ENCODE peak calls at places on chromosomes 6 and 20, in eight cellular contexts. P is keratinocyte; H is activated T-helper 1 cell treated with anti-CD3 and anti-CD28 coated beads, Interleukin-2, amount 50 U/mL, for 16 hours; W is T-cell; K is T-helper 22 cell; E is dorsolateral prefrontal cortex; R is brain microvascular endothelial cell; F is lower lobe of right lung. V is an unnamed sample.

GRCh38 chr6:47633141-47633540 is 65.2 kb upstream of the ADGRF4 start:
- DNase-seq in P (no peak), H (no peak), W (no peak), K (no peak), E (no peak), R (no peak), F (no peak), V (no peak)

GRCh38 chr6:34355889-34356288 is 36.6 kb downstream of the NUDT3 start:
- DNase-seq in P (no peak), H (no peak), W (no peak), K (no peak), E (no peak), R (no peak), F (no peak), V (no peak)

GRCh38 chr6:157182503-157183254 is 140.6 kb downstream of the TMEM242 start:
- DNase-seq in P (no peak), H (no peak), W (no peak), K (no peak), E (no peak), R (no peak), F (no peak), V (peak; percentile 39)

GRCh38 chr6:107716688-107717089 is 107.4 kb downstream of the SCML4 start:
- DNase-seq in P (no peak), H (peak; percentile 62), W (peak; percentile 75), K (peak; percentile 73), E (no peak), R (peak; percentile 29), F (no peak), V (no peak)

GRCh38 chr6:124962617-124963415 is 579 bp downstream of the RNF217 start:
- DNase-seq in P (no peak), H (no peak), W (no peak), K (no peak), E (peak; percentile 40), R (no peak), F (peak; percentile 64), V (no peak)

GRCh38 chr6:163760860-163761259 is 346.3 kb downstream of the QKI start:
- DNase-seq in P (no peak), H (no peak), W (no peak), K (no peak), E (no peak), R (no peak), F (no peak), V (no peak)

GRCh38 chr20:24492031-24492607 is 22.7 kb downstream of the SYNDIG1 start:
- DNase-seq in P (no peak), H (no peak), W (no peak), K (no peak), E (no peak), R (no peak), F (no peak), V (no peak)

GRCh38 chr20:59152559-59153354 is 10.9 kb upstream of the ZNF831 start:
- DNase-seq in P (no peak), H (no peak), W (no peak), K (no peak), E (no peak), R (no peak), F (peak; percentile 60), V (peak; percentile 20)

GRCh38 chr20:18164356-18164755 is 26.7 kb downstream of the KAT14 start:
- DNase-seq in P (peak; percentile 30), H (no peak), W (no peak), K (no peak), E (no peak), R (peak; percentile 1), F (no peak), V (no peak)

GRCh38 chr6:42758756-42759430 is 13.0 kb upstream of the TBCC start:
- DNase-seq in P (no peak), H (no peak), W (no peak), K (no peak), E (no peak), R (no peak), F (no peak), V (no peak)

GRCh38 chr20:60718743-60719142 is 533.3 kb upstream of the CDH4 start:
- DNase-seq in P (no peak), H (no peak), W (no peak), K (no peak), E (no peak), R (no peak), F (no peak), V (no peak)

GRCh38 chr6:16334671-16335070 is 96.3 kb downstream of the GMPR start:
- DNase-seq in P (peak; percentile 73), H (no peak), W (no peak), K (no peak), E (no peak), R (peak; percentile 89), F (no peak), V (no peak)

GRCh38 chr6:99330159-99330558 is 19.3 kb downstream of the FAXC start:
- DNase-seq in P (peak; percentile 52), H (peak; percentile 7), W (peak; percentile 46), K (no peak), E (no peak), R (peak; percentile 76), F (no peak), V (peak; percentile 36)

GRCh38 chr20:63420359-63421093 is 51.9 kb downstream of the KCNQ2 start:
- DNase-seq in P (no peak), H (no peak), W (no peak), K (no peak), E (no peak), R (no peak), F (no peak), V (no peak)

GRCh38 chr6:33689879-33690278 is 21.6 kb downstream of the UQCC2 start:
- DNase-seq in P (no peak), H (no peak), W (no peak), K (no peak), E (no peak), R (no peak), F (no peak), V (no peak)

GRCh38 chr20:21808863-21809664 is 103.6 kb downstream of the PAX1 start:
- DNase-seq in P (no peak), H (no peak), W (no peak), K (no peak), E (no peak), R (no peak), F (peak; percentile 70), V (no peak)

GRCh38 chr20:23484081-23484480 is 6.8 kb upstream of the CST8 start:
- DNase-seq in P (no peak), H (no peak), W (no peak), K (no peak), E (no peak), R (no peak), F (no peak), V (no peak)

GRCh38 chr6:148471624-148472494 is 129.2 kb downstream of the SASH1 start:
- DNase-seq in P (peak; percentile 13), H (no peak), W (no peak), K (no peak), E (no peak), R (peak; percentile 86), F (no peak), V (no peak)

V was measured in NCI-H2107.